ENCODE peak calls at places on chromosomes 12 and 14, in six cellular contexts. Y is NB4, L is gastrocnemius medialis, O is HS-27A, J is GM10248, N is RPMI8226. A is an unnamed sample.

GRCh38 chr14:92665699-92666110 is 82.7 kb downstream of the LGMN start:
- DNase-seq in Y (peak; percentile 88), L (no peak), O (no peak), J (no peak), N (no peak), A (peak; percentile 98)

GRCh38 chr12:78191611-78192010 is 360.9 kb downstream of the NAV3 start:
- DNase-seq in Y (no peak), L (no peak), O (no peak), J (no peak), N (no peak), A (no peak)

GRCh38 chr12:65319680-65320193 is 41.3 kb downstream of the MSRB3 start:
- DNase-seq in Y (no peak), L (no peak), O (no peak), J (no peak), N (no peak), A (no peak)

GRCh38 chr12:2228535-2228934 is 175.7 kb downstream of the CACNA1C start:
- DNase-seq in Y (no peak), L (no peak), O (no peak), J (no peak), N (no peak), A (no peak)

GRCh38 chr12:130704606-130705005 is 11.5 kb downstream of the RIMBP2 start:
- DNase-seq in Y (no peak), L (no peak), O (no peak), J (no peak), N (no peak), A (no peak)

GRCh38 chr12:66188584-66189475 is at the start of gene IRAK3:
- DNase-seq in Y (peak; percentile 94), L (peak; percentile 80), O (no peak), J (peak; percentile 64), N (peak; percentile 23), A (peak; percentile 77)

GRCh38 chr14:103623883-103624482 is 5.0 kb upstream of the KLC1 start:
- DNase-seq in Y (peak; percentile 34), L (no peak), O (no peak), J (no peak), N (no peak), A (no peak)

GRCh38 chr12:57340104-57340503 is 89.1 kb upstream of the STAC3 start:
- DNase-seq in Y (peak; percentile 39), L (peak; percentile 30), O (no peak), J (no peak), N (no peak), A (peak; percentile 49)

GRCh38 chr14:59564356-59564755 is 12.3 kb downstream of the CCDC175 start:
- DNase-seq in Y (no peak), L (no peak), O (no peak), J (no peak), N (no peak), A (no peak)